ENCODE peak calls at places on chromosomes 3 and 15, in ten cellular contexts. W, V, K, U, N, C, D, S, T and M are unnamed samples. For H3K9me3, the result is how much of the 10 kb centered on the place peaks cover.

GRCh38 chr3:69092030-69092513 is 7.3 kb downstream of the ARL6IP5 start:
- DNase-seq in W (no peak), V (no peak), K (no peak), U (no peak), N (peak), C (peak), D (no peak), S (no peak), T (peak), M (no peak)

GRCh38 chr15:59296181-59296617 is 76.5 kb downstream of the MYO1E start:
- DNase-seq in W (no peak), V (no peak), K (no peak), U (no peak), N (peak), C (no peak), D (no peak), S (no peak), T (peak), M (no peak)

GRCh38 chr3:9730747-9731205 is 759 bp upstream of the BRPF1 start:
- DNase-seq in W (no peak), V (no peak), K (no peak), U (no peak), N (peak), C (no peak), D (no peak), S (no peak), T (no peak), M (no peak)

GRCh38 chr15:78950906-78951840 is 6.3 kb upstream of the CTSH start:
- DNase-seq in W (no peak), V (no peak), K (no peak), U (no peak), N (peak), C (no peak), D (no peak), S (no peak), T (no peak), M (no peak)

GRCh38 chr3:171257251-171258179 is 202.7 kb downstream of the TNIK start:
- DNase-seq in W (no peak), V (no peak), K (no peak), U (no peak), N (peak), C (no peak), D (no peak), S (peak), T (no peak), M (no peak)

GRCh38 chr3:104546301-104546700 is 820.4 kb upstream of the ALCAM start:
- DNase-seq in W (no peak), V (no peak), K (no peak), U (no peak), N (no peak), C (no peak), D (no peak), S (no peak), T (no peak), M (no peak)

GRCh38 chr3:196184881-196185280 is 26.3 kb downstream of the ZDHHC19 start:
- DNase-seq in W (no peak), V (peak), K (no peak), U (no peak), N (no peak), C (no peak), D (no peak), S (no peak), T (no peak), M (no peak)

GRCh38 chr3:146507331-146508120 is 36.9 kb downstream of the PLSCR1 start:
- DNase-seq in W (no peak), V (no peak), K (no peak), U (no peak), N (no peak), C (no peak), D (no peak), S (no peak), T (peak), M (no peak)

GRCh38 chr3:195195321-195196209 is 75.4 kb downstream of the XXYLT1 start:
- DNase-seq in W (no peak), V (no peak), K (no peak), U (no peak), N (no peak), C (no peak), D (no peak), S (no peak), T (peak), M (no peak)

GRCh38 chr3:72127843-72128242 is 342.9 kb upstream of the PROK2 start:
- DNase-seq in W (no peak), V (no peak), K (no peak), U (no peak), N (peak), C (no peak), D (no peak), S (no peak), T (no peak), M (no peak)

GRCh38 chr3:41362638-41363559 is 163.6 kb downstream of the CTNNB1 start:
- DNase-seq in W (no peak), V (no peak), K (no peak), U (no peak), N (no peak), C (no peak), D (no peak), S (peak), T (no peak), M (no peak)

GRCh38 chr3:119382134-119382533 is 81.3 kb downstream of the TMEM39A start:
- DNase-seq in W (no peak), V (no peak), K (no peak), U (no peak), N (no peak), C (no peak), D (no peak), S (no peak), T (no peak), M (no peak)

GRCh38 chr15:68175527-68175926 is 29.6 kb downstream of the CALML4 start:
- DNase-seq in W (no peak), V (no peak), K (no peak), U (no peak), N (no peak), C (no peak), D (no peak), S (no peak), T (no peak), M (no peak)

GRCh38 chr3:23602895-23603443 is 202.8 kb upstream of the UBE2E1 start:
- DNase-seq in W (no peak), V (no peak), K (no peak), U (no peak), N (no peak), C (no peak), D (no peak), S (no peak), T (no peak), M (no peak)

GRCh38 chr3:152382312-152383135 is 113.8 kb downstream of the MBNL1 start:
- DNase-seq in W (no peak), V (no peak), K (no peak), U (no peak), N (no peak), C (no peak), D (no peak), S (no peak), T (peak), M (no peak)

GRCh38 chr3:143135150-143135549 is 15.6 kb downstream of the CHST2 start:
- DNase-seq in W (peak), V (no peak), K (no peak), U (no peak), N (peak), C (no peak), D (no peak), S (no peak), T (peak), M (no peak)

GRCh38 chr3:41833628-41834027 is 128.3 kb downstream of the ULK4 start:
- DNase-seq in W (no peak), V (no peak), K (no peak), U (no peak), N (no peak), C (no peak), D (no peak), S (no peak), T (no peak), M (no peak)

GRCh38 chr3:165839296-165840076 is 2.3 kb upstream of the BCHE start:
- DNase-seq in W (no peak), V (no peak), K (no peak), U (no peak), N (peak), C (no peak), D (no peak), S (no peak), T (peak), M (no peak)

GRCh38 chr3:185534511-185534910 is 17.9 kb downstream of the LIPH start:
- DNase-seq in W (no peak), V (no peak), K (no peak), U (no peak), N (peak), C (no peak), D (no peak), S (no peak), T (no peak), M (no peak)

GRCh38 chr15:58060575-58060974 is 4.9 kb downstream of the ALDH1A2 start:
- DNase-seq in W (no peak), V (no peak), K (no peak), U (no peak), N (no peak), C (no peak), D (no peak), S (no peak), T (no peak), M (no peak)

GRCh38 chr3:19931767-19932188 is 2.2 kb downstream of the EFHB start:
- DNase-seq in W (no peak), V (no peak), K (no peak), U (no peak), N (peak), C (no peak), D (no peak), S (no peak), T (no peak), M (no peak)

GRCh38 chr3:31242561-31242960 is 290.2 kb upstream of the STT3B start:
- DNase-seq in W (no peak), V (no peak), K (no peak), U (no peak), N (no peak), C (no peak), D (no peak), S (no peak), T (no peak), M (no peak)

GRCh38 chr15:76337047-76337738 is 620 bp downstream of the ISL2 start:
- DNase-seq in W (peak), V (no peak), K (no peak), U (no peak), N (no peak), C (no peak), D (no peak), S (peak), T (peak), M (no peak)

GRCh38 chr3:45907769-45908705 is 21.7 kb downstream of the CCR9 start:
- DNase-seq in W (no peak), V (no peak), K (no peak), U (no peak), N (peak), C (no peak), D (no peak), S (no peak), T (no peak), M (no peak)

GRCh38 chr3:42116466-42116865 is 25.3 kb downstream of the TRAK1 start:
- DNase-seq in W (no peak), V (peak), K (no peak), U (no peak), N (peak), C (no peak), D (no peak), S (no peak), T (no peak), M (no peak)

GRCh38 chr15:69666441-69666882 is 213.8 kb downstream of the RPLP1 start:
- DNase-seq in W (peak), V (no peak), K (no peak), U (no peak), N (peak), C (no peak), D (no peak), S (no peak), T (no peak), M (no peak)

GRCh38 chr3:150391200-150391599 is 16.9 kb upstream of the TSC22D2 start:
- DNase-seq in W (no peak), V (no peak), K (no peak), U (no peak), N (no peak), C (no peak), D (no peak), S (no peak), T (no peak), M (no peak)

GRCh38 chr3:133575121-133575520 is 1.6 kb downstream of the CDV3 start:
- DNase-seq in W (no peak), V (no peak), K (no peak), U (no peak), N (no peak), C (no peak), D (no peak), S (no peak), T (no peak), M (no peak)

GRCh38 chr3:133572158-133573053 is 1.1 kb upstream of the CDV3 start:
- DNase-seq in W (peak), V (no peak), K (no peak), U (no peak), N (peak), C (no peak), D (no peak), S (no peak), T (peak), M (no peak)

GRCh38 chr3:133573629-133574194 is at the start of gene CDV3:
- DNase-seq in W (no peak), V (no peak), K (no peak), U (no peak), N (no peak), C (no peak), D (peak), S (peak), T (no peak), M (no peak)

GRCh38 chr3:133574260-133574881 is 885 bp downstream of the CDV3 start:
- DNase-seq in W (peak), V (peak), K (peak), U (no peak), N (peak), C (peak), D (peak), S (peak), T (peak), M (peak)

GRCh38 chr3:133573054-133573628 is 345 bp upstream of the CDV3 start:
- DNase-seq in W (peak), V (peak), K (peak), U (peak), N (peak), C (peak), D (peak), S (peak), T (peak), M (peak)
- TF ChIP-seq CTCF in W (peak), V (peak), K (no peak), U (no peak), N (no peak), C (peak), D (no peak), S (peak), T (no peak), M (no peak)

GRCh38 chr15:26721231-26721630 is 51.6 kb downstream of the GABRB3 start:
- DNase-seq in W (no peak), V (no peak), K (no peak), U (no peak), N (no peak), C (no peak), D (no peak), S (no peak), T (no peak), M (no peak)
- H3K9me3 ChIP-seq in W (under half), V (under half), K (under half), U (under half), N (under half), C (under half), D (under half), S (under half), T (under half), M (under half)

GRCh38 chr3:63937661-63938651 is 25.8 kb upstream of the SCAANT1 start:
- DNase-seq in W (no peak), V (no peak), K (peak), U (no peak), N (no peak), C (peak), D (peak), S (no peak), T (no peak), M (no peak)

GRCh38 chr3:63934041-63934440 is 21.9 kb upstream of the SCAANT1 start:
- DNase-seq in W (no peak), V (no peak), K (no peak), U (no peak), N (peak), C (no peak), D (no peak), S (no peak), T (no peak), M (no peak)

GRCh38 chr3:63934484-63934883 is 22.3 kb upstream of the SCAANT1 start:
- DNase-seq in W (no peak), V (no peak), K (no peak), U (no peak), N (no peak), C (no peak), D (no peak), S (no peak), T (no peak), M (no peak)

GRCh38 chr3:63940389-63940757 is 28.2 kb upstream of the SCAANT1 start:
- DNase-seq in W (no peak), V (no peak), K (no peak), U (no peak), N (peak), C (no peak), D (no peak), S (no peak), T (no peak), M (no peak)

DNA sequence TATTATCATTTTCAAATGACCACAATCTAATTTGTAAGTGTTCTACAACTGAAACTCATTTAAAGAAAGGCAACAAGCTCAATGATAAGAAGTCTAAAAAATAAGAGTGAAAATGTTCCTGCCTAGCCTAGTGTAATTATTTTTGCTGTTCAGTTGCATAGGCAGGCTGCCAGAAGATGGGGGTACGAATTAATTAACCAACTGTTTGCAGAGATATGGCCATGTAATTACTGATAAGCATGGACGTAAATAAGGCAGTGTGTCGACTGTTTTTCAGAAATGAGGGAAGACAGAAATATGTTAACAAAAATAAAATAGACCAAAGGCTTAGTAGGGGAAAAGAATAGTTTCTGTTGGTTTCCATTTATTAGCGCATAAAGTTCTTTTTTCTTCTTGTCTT is 24.7 kb upstream of the SCAANT1 start:
- DNase-seq in W (no peak), V (no peak), K (no peak), U (no peak), N (no peak), C (no peak), D (no peak), S (no peak), T (no peak), M (no peak)
- TF ChIP-seq CTCF in W (no peak), V (no peak), K (no peak), U (no peak), N (no peak), C (no peak), D (no peak), S (no peak), T (no peak), M (no peak)

GRCh38 chr3:123892195-123892594 is 8.1 kb upstream of the MYLK start:
- DNase-seq in W (no peak), V (no peak), K (no peak), U (no peak), N (no peak), C (no peak), D (no peak), S (no peak), T (no peak), M (no peak)
- H3K9me3 ChIP-seq in W (under half), V (under half), K (under half), U (under half), N (under half), C (under half), D (under half), S (under half), T (under half), M (under half)

GRCh38 chr15:30044377-30044776 is 38.4 kb upstream of the GOLGA8J start:
- DNase-seq in W (no peak), V (no peak), K (no peak), U (no peak), N (no peak), C (no peak), D (no peak), S (no peak), T (no peak), M (no peak)

GRCh38 chr15:30041868-30042267 is 40.9 kb upstream of the GOLGA8J start:
- DNase-seq in W (no peak), V (no peak), K (no peak), U (no peak), N (no peak), C (no peak), D (no peak), S (no peak), T (no peak), M (no peak)

GRCh38 chr15:30046414-30046813 is 36.3 kb upstream of the GOLGA8J start:
- DNase-seq in W (no peak), V (no peak), K (no peak), U (no peak), N (no peak), C (no peak), D (no peak), S (no peak), T (no peak), M (no peak)

GRCh38 chr15:30042556-30042955 is 40.2 kb upstream of the GOLGA8J start:
- DNase-seq in W (no peak), V (no peak), K (no peak), U (no peak), N (peak), C (no peak), D (no peak), S (no peak), T (no peak), M (no peak)

DNA sequence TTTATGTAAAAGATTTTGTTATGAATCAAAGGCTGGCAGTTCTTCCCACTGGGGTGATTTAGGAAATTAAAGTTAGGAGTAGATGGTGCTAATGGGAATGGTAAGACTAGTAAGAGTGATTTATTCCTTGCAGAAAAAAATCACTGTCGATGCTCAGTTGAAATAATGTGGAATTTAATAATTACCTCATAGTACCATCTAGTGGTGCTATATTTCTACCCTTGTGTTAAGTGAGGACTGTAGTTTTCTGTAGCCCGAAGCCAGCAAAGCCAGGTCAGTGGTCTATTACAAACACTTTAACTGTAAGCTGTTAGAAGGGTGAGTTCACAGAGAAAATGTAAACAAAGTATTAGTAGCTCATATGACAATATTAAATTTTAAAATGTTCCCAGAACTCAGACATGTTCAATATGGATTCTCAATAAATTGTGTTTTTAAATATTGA is 39.5 kb upstream of the GOLGA8J start:
- DNase-seq in W (no peak), V (no peak), K (no peak), U (no peak), N (peak), C (no peak), D (no peak), S (no peak), T (no peak), M (no peak)
- TF ChIP-seq CTCF in W (no peak), V (peak), K (no peak), U (no peak), N (peak), C (peak), D (peak), S (peak), T (peak), M (no peak)

GRCh38 chr15:47266556-47266955 is 450.7 kb upstream of the SEMA6D start:
- DNase-seq in W (no peak), V (no peak), K (no peak), U (no peak), N (no peak), C (no peak), D (no peak), S (no peak), T (no peak), M (no peak)

GRCh38 chr15:47265686-47266085 is 451.6 kb upstream of the SEMA6D start:
- DNase-seq in W (no peak), V (no peak), K (no peak), U (no peak), N (no peak), C (no peak), D (no peak), S (peak), T (no peak), M (no peak)
- H3K9me3 ChIP-seq in W (under half), V (under half), K (under half), U (under half), N (under half), C (under half), D (under half), S (under half), T (under half), M (under half)

GRCh38 chr3:37546876-37547275 is 314.8 kb upstream of the CTDSPL start:
- DNase-seq in W (no peak), V (no peak), K (no peak), U (no peak), N (peak), C (no peak), D (no peak), S (peak), T (peak), M (no peak)
- TF ChIP-seq CTCF in W (no peak), V (peak), K (no peak), U (peak), N (peak), C (peak), D (no peak), S (peak), T (peak), M (no peak)

DNA sequence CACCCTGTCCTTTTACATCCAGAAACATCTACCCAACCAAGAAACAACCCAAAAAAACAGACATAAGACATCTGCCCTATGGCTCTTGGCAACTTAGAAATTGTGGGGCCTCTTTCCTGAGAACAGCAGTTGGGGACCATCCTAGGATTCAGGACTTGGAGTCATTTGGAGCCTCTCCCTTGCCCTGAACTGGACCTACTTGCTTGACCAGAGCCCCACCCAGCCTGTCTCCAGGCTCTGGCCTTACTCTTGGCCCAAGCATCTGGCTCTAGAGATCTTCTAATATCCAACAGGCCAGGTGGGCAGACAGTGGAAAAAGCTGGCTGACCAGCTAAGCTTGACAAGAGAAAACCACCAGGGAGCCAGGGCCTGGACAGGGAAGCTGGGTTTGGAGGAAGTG is 99.1 kb upstream of the C2CD4B start:
- DNase-seq in W (no peak), V (no peak), K (no peak), U (no peak), N (no peak), C (no peak), D (no peak), S (no peak), T (no peak), M (no peak)
- H3K9me3 ChIP-seq in W (under half), V (under half), K (under half), U (under half), N (under half), C (under half), D (under half), S (under half), T (under half), M (under half)

GRCh38 chr3:177905895-177906511 is 630.2 kb upstream of the KCNMB2 start:
- DNase-seq in W (no peak), V (no peak), K (no peak), U (no peak), N (peak), C (no peak), D (no peak), S (no peak), T (no peak), M (no peak)
- TF ChIP-seq CTCF in W (no peak), V (no peak), K (no peak), U (peak), N (no peak), C (no peak), D (no peak), S (no peak), T (no peak), M (no peak)

GRCh38 chr15:25268166-25268565 is 170.7 kb downstream of the UBE3A start:
- DNase-seq in W (no peak), V (no peak), K (no peak), U (no peak), N (no peak), C (no peak), D (no peak), S (no peak), T (no peak), M (no peak)
- H3K9me3 ChIP-seq in W (under half), V (under half), K (under half), U (under half), N (under half), C (under half), D (under half), S (under half), T (under half), M (under half)